ENCODE peak calls at places on chromosomes 3 and 15, in five cellular contexts. One of them, this sample, is unnamed.

GRCh38 chr3:76487446-76487845 is 552.5 kb upstream of the ROBO2 start:
- DNase-seq in fibroblast of lung: peak
- DNase-seq in GM12865: peak
- DNase-seq in NB4: no peak
- DNase-seq in foreskin fibroblast: peak
- DNase-seq in this sample: no peak

GRCh38 chr15:69554321-69554961 is 101.8 kb downstream of the RPLP1 start:
- DNase-seq in fibroblast of lung: peak
- DNase-seq in GM12865: no peak
- DNase-seq in NB4: no peak
- DNase-seq in foreskin fibroblast: no peak
- DNase-seq in this sample: no peak

GRCh38 chr3:196284396-196284795 is 3.1 kb downstream of the PCYT1A start:
- DNase-seq in fibroblast of lung: peak
- DNase-seq in GM12865: no peak
- DNase-seq in NB4: no peak
- DNase-seq in foreskin fibroblast: no peak
- DNase-seq in this sample: no peak

GRCh38 chr3:99638244-99638948 is at the start of gene COL8A1:
- DNase-seq in fibroblast of lung: peak
- DNase-seq in GM12865: no peak
- DNase-seq in NB4: no peak
- DNase-seq in foreskin fibroblast: peak
- DNase-seq in this sample: no peak

GRCh38 chr3:46472056-46472455 is 7.4 kb upstream of the LTF start:
- DNase-seq in fibroblast of lung: no peak
- DNase-seq in GM12865: no peak
- DNase-seq in NB4: no peak
- DNase-seq in foreskin fibroblast: no peak
- DNase-seq in this sample: no peak

GRCh38 chr3:139297588-139298311 is 46.1 kb upstream of the MRPS22 start:
- DNase-seq in fibroblast of lung: no peak
- DNase-seq in GM12865: no peak
- DNase-seq in NB4: no peak
- DNase-seq in foreskin fibroblast: no peak
- DNase-seq in this sample: no peak

GRCh38 chr3:17806201-17806600 is 63.8 kb upstream of the TBC1D5 start:
- DNase-seq in fibroblast of lung: no peak
- DNase-seq in GM12865: no peak
- DNase-seq in NB4: no peak
- DNase-seq in foreskin fibroblast: no peak
- DNase-seq in this sample: no peak

GRCh38 chr3:53219897-53220483 is 35.8 kb downstream of the TKT start:
- DNase-seq in fibroblast of lung: peak
- DNase-seq in GM12865: peak
- DNase-seq in NB4: peak
- DNase-seq in foreskin fibroblast: peak
- DNase-seq in this sample: peak

GRCh38 chr3:48407542-48408099 is 22.3 kb downstream of the PLXNB1 start:
- DNase-seq in fibroblast of lung: no peak
- DNase-seq in GM12865: no peak
- DNase-seq in NB4: no peak
- DNase-seq in foreskin fibroblast: no peak
- DNase-seq in this sample: peak

GRCh38 chr15:66007663-66008262 is 138.5 kb downstream of the RAB11A start:
- DNase-seq in fibroblast of lung: no peak
- DNase-seq in GM12865: peak
- DNase-seq in NB4: peak
- DNase-seq in foreskin fibroblast: no peak
- DNase-seq in this sample: no peak

GRCh38 chr3:10743366-10744097 is 72.5 kb upstream of the SLC6A11 start:
- DNase-seq in fibroblast of lung: no peak
- DNase-seq in GM12865: no peak
- DNase-seq in NB4: no peak
- DNase-seq in foreskin fibroblast: no peak
- DNase-seq in this sample: no peak

GRCh38 chr3:151051533-151051932 is 33.9 kb upstream of the MED12L start:
- DNase-seq in fibroblast of lung: no peak
- DNase-seq in GM12865: no peak
- DNase-seq in NB4: no peak
- DNase-seq in foreskin fibroblast: no peak
- DNase-seq in this sample: no peak

GRCh38 chr3:197171481-197172067 is 126.8 kb downstream of the DLG1 start:
- DNase-seq in fibroblast of lung: no peak
- DNase-seq in GM12865: no peak
- DNase-seq in NB4: no peak
- DNase-seq in foreskin fibroblast: peak
- DNase-seq in this sample: no peak

GRCh38 chr3:132788299-132788698 is 66.1 kb upstream of the NPHP3 start:
- DNase-seq in fibroblast of lung: peak
- DNase-seq in GM12865: no peak
- DNase-seq in NB4: no peak
- DNase-seq in foreskin fibroblast: peak
- DNase-seq in this sample: no peak

GRCh38 chr3:66410976-66411375 is 89.8 kb downstream of the LRIG1 start:
- DNase-seq in fibroblast of lung: no peak
- DNase-seq in GM12865: no peak
- DNase-seq in NB4: no peak
- DNase-seq in foreskin fibroblast: no peak
- DNase-seq in this sample: no peak

GRCh38 chr3:66414846-66415245 is 86.0 kb downstream of the LRIG1 start:
- DNase-seq in fibroblast of lung: no peak
- DNase-seq in GM12865: no peak
- DNase-seq in NB4: no peak
- DNase-seq in foreskin fibroblast: no peak
- DNase-seq in this sample: no peak

GRCh38 chr3:66411436-66411835 is 89.4 kb downstream of the LRIG1 start:
- DNase-seq in fibroblast of lung: no peak
- DNase-seq in GM12865: no peak
- DNase-seq in NB4: no peak
- DNase-seq in foreskin fibroblast: peak
- DNase-seq in this sample: no peak

GRCh38 chr3:66412176-66412887 is 88.5 kb downstream of the LRIG1 start:
- DNase-seq in fibroblast of lung: no peak
- DNase-seq in GM12865: no peak
- DNase-seq in NB4: no peak
- DNase-seq in foreskin fibroblast: no peak
- DNase-seq in this sample: no peak

GRCh38 chr3:66413151-66413751 is 87.6 kb downstream of the LRIG1 start:
- DNase-seq in fibroblast of lung: peak
- DNase-seq in GM12865: no peak
- DNase-seq in NB4: no peak
- DNase-seq in foreskin fibroblast: peak
- DNase-seq in this sample: no peak
- TF ChIP-seq CTCF in fibroblast of lung: no peak
- TF ChIP-seq CTCF in GM12865: no peak
- TF ChIP-seq CTCF in NB4: no peak
- TF ChIP-seq CTCF in foreskin fibroblast: no peak
- TF ChIP-seq CTCF in this sample: no peak

GRCh38 chr3:51530485-51530884 is 8.0 kb upstream of the RAD54L2 start:
- DNase-seq in fibroblast of lung: no peak
- DNase-seq in GM12865: no peak
- DNase-seq in NB4: no peak
- DNase-seq in foreskin fibroblast: no peak
- DNase-seq in this sample: no peak
- TF ChIP-seq CTCF in fibroblast of lung: no peak
- TF ChIP-seq CTCF in GM12865: no peak
- TF ChIP-seq CTCF in NB4: no peak
- TF ChIP-seq CTCF in foreskin fibroblast: no peak
- TF ChIP-seq CTCF in this sample: no peak

GRCh38 chr15:45377630-45378148 is 655 bp downstream of the GATM start:
- DNase-seq in fibroblast of lung: no peak
- DNase-seq in GM12865: peak
- DNase-seq in NB4: no peak
- DNase-seq in foreskin fibroblast: peak
- DNase-seq in this sample: no peak
- TF ChIP-seq CTCF in fibroblast of lung: no peak
- TF ChIP-seq CTCF in GM12865: no peak
- TF ChIP-seq CTCF in NB4: no peak
- TF ChIP-seq CTCF in foreskin fibroblast: no peak
- TF ChIP-seq CTCF in this sample: no peak

GRCh38 chr3:187714404-187714979 is 12.1 kb upstream of the RTP2 start:
- DNase-seq in fibroblast of lung: peak
- DNase-seq in GM12865: peak
- DNase-seq in NB4: peak
- DNase-seq in foreskin fibroblast: peak
- DNase-seq in this sample: peak
- TF ChIP-seq CTCF in fibroblast of lung: peak
- TF ChIP-seq CTCF in GM12865: peak
- TF ChIP-seq CTCF in NB4: peak
- TF ChIP-seq CTCF in foreskin fibroblast: peak
- TF ChIP-seq CTCF in this sample: peak

DNA sequence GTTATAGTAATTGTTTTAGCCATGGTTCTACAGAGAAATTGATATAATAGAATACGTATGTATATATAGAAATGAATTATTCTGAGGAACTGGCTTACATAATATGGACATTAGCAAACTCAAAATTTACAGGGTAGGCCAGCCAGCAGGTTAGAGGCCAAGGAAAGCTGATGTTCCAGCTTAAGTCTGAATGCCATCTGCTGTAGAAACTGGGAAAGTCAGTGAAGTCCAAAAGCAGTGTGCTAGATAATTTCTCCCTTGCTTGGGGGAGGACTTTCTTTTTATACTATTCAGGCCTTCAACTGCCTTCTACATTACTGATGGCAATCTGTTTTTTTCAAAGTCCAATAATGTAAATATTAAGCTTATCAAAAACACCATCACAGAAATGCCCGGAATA is 1174.7 kb downstream of the ZPLD1 start:
- DNase-seq in fibroblast of lung: no peak
- DNase-seq in GM12865: no peak
- DNase-seq in NB4: no peak
- DNase-seq in foreskin fibroblast: no peak
- DNase-seq in this sample: no peak
- TF ChIP-seq CTCF in fibroblast of lung: no peak
- TF ChIP-seq CTCF in GM12865: no peak
- TF ChIP-seq CTCF in NB4: no peak
- TF ChIP-seq CTCF in foreskin fibroblast: no peak
- TF ChIP-seq CTCF in this sample: no peak

GRCh38 chr3:52056521-52056967 is at the start of gene DUSP7:
- DNase-seq in fibroblast of lung: peak
- DNase-seq in GM12865: peak
- DNase-seq in NB4: peak
- DNase-seq in foreskin fibroblast: peak
- DNase-seq in this sample: peak

GRCh38 chr3:52056968-52057805 is 816 bp upstream of the DUSP7 start:
- DNase-seq in fibroblast of lung: peak
- DNase-seq in GM12865: peak
- DNase-seq in NB4: peak
- DNase-seq in foreskin fibroblast: peak
- DNase-seq in this sample: peak

GRCh38 chr3:52057806-52058099 is 1.4 kb upstream of the DUSP7 start:
- DNase-seq in fibroblast of lung: no peak
- DNase-seq in GM12865: no peak
- DNase-seq in NB4: no peak
- DNase-seq in foreskin fibroblast: no peak
- DNase-seq in this sample: no peak

GRCh38 chr3:52054689-52055511 is 1.5 kb downstream of the DUSP7 start:
- DNase-seq in fibroblast of lung: no peak
- DNase-seq in GM12865: no peak
- DNase-seq in NB4: peak
- DNase-seq in foreskin fibroblast: peak
- DNase-seq in this sample: no peak

DNA sequence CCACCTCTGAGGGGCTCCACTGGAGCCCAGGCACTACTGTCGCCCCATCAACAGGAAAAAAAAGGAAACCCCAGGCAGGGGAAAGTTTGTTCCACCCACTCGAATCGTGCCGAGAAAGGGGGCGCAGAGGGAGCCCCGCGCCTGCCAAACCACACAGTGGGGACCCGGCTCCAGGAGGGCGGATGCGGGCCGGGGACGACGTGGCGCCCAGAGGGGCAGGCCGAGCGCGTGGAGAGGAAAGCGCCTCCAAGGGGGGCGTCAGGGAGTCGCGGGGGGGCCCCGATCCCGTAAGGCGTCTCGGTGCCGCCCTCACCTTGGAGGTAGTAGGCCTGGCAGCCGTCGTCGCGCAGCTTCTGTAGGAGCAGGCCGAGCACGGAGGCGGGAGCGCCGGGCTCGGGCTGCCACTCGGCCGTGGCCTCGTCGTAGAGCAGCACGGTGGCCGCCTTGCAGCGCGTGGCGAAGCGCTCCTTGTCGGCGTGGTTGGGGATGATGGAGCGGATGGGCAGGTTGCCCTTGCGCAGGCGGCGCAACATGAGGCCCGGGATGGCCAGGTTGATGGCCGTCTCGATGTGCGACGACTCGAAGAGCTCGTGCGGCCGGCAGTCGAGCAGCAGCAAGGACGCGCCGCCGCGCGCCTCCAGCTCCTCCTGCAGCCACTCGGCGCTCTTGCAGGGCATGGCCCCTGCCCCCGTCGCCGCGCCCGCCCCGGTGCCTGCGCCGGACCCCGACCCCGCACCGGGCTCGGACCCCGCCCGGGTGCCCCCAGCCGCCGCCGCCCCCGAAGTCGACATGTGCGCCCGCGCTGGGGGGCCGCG is 627 bp downstream of the DUSP7 start:
- DNase-seq in fibroblast of lung: peak
- DNase-seq in GM12865: peak
- DNase-seq in NB4: peak
- DNase-seq in foreskin fibroblast: peak
- DNase-seq in this sample: peak
- TF ChIP-seq CTCF in fibroblast of lung: peak
- TF ChIP-seq CTCF in GM12865: peak
- TF ChIP-seq CTCF in NB4: no peak
- TF ChIP-seq CTCF in foreskin fibroblast: no peak
- TF ChIP-seq CTCF in this sample: no peak

DNA sequence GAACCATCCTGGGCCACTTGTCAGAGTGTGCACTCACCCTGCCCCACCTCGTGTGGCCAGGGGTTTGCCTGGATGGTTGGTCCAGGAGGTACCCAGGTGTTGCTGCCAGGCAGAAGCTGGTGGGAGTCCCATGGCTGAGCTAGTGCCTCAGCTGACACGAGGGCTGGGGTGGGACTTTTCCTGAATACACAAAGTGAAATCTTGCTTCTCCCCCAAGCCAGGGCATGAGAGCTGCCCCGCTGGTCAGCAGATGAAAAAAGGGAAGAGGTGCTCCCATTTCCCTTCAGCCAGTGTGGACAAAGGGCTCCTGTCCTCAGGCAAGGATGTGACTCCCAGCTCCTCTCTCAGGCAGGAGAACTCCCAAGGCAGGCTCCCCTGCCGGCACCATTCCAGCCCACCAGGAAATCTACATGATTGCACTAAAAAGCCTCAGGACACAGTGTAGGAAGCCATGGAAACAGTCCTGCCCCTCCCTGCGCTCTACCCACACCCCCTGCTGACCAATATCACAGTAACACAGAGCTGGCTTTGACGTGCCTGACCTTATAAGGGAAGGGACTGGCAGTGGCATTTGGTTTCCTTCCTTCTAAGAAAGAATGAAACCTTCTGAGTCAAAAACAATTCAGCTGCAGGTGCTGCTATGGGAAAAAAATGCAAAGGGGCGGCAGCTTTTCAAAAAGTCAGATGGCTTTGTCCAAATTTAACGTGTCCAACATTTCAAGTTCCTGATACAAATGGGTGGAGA is 33.9 kb downstream of the MYO5C start:
- DNase-seq in fibroblast of lung: peak
- DNase-seq in GM12865: peak
- DNase-seq in NB4: peak
- DNase-seq in foreskin fibroblast: peak
- DNase-seq in this sample: peak
- TF ChIP-seq CTCF in fibroblast of lung: no peak
- TF ChIP-seq CTCF in GM12865: peak
- TF ChIP-seq CTCF in NB4: no peak
- TF ChIP-seq CTCF in foreskin fibroblast: no peak
- TF ChIP-seq CTCF in this sample: no peak

GRCh38 chr15:41651373-41651772 is 8.8 kb upstream of the MGA start:
- DNase-seq in fibroblast of lung: no peak
- DNase-seq in GM12865: no peak
- DNase-seq in NB4: no peak
- DNase-seq in foreskin fibroblast: no peak
- DNase-seq in this sample: no peak
- TF ChIP-seq CTCF in fibroblast of lung: no peak
- TF ChIP-seq CTCF in GM12865: no peak
- TF ChIP-seq CTCF in NB4: no peak
- TF ChIP-seq CTCF in foreskin fibroblast: no peak
- TF ChIP-seq CTCF in this sample: no peak